ENCODE peak calls at places on chromosomes 6 and 20, in five cellular contexts. D is CD8-positive, alpha-beta T cell; V is breast epithelium; Z is heart left ventricle; I is psoas muscle. F is an unnamed sample. For H3K27me3, the result is how much of the 10 kb centered on the place peaks cover.

GRCh38 chr6:34656378-34657036 is 40.1 kb downstream of the ILRUN start:
- DNase-seq in I (no peak), Z (no peak), V (no peak), D (no peak), F (peak)

GRCh38 chr6:119627908-119628669 is 278.5 kb upstream of the MAN1A1 start:
- DNase-seq in Z (no peak), I (no peak), D (no peak), V (no peak), F (no peak)

GRCh38 chr6:161618816-161619454 is 345.1 kb upstream of the AGPAT4 start:
- DNase-seq in Z (peak), I (peak), D (no peak), V (no peak), F (peak)

GRCh38 chr6:71468841-71469750 is 180.5 kb downstream of the OGFRL1 start:
- DNase-seq in I (no peak), V (no peak), D (no peak), Z (no peak), F (peak)

GRCh38 chr20:40682104-40683045 is 6.7 kb downstream of the MAFB start:
- DNase-seq in V (no peak), I (no peak), Z (peak), D (no peak), F (no peak)

GRCh38 chr6:125245109-125245508 is 56.7 kb downstream of the HDDC2 start:
- DNase-seq in I (no peak), D (no peak), V (no peak), Z (no peak), F (no peak)

GRCh38 chr6:139468178-139468577 is 93.7 kb upstream of the CITED2 start:
- DNase-seq in I (no peak), Z (no peak), D (no peak), V (no peak), F (no peak)

GRCh38 chr6:156884306-156884705 is 107.1 kb downstream of the ARID1B start:
- DNase-seq in I (no peak), Z (no peak), D (no peak), V (no peak), F (no peak)

GRCh38 chr20:31718952-31719643 is 3.6 kb downstream of the BCL2L1 start:
- DNase-seq in V (no peak), Z (no peak), D (no peak), I (no peak), F (no peak)

GRCh38 chr6:44146685-44147084 is 11.9 kb upstream of the CAPN11 start:
- DNase-seq in Z (no peak), I (no peak), V (no peak), D (no peak), F (no peak)

GRCh38 chr6:158220786-158221442 is 52.8 kb downstream of the GTF2H5 start:
- DNase-seq in Z (peak), V (peak), I (peak), D (peak), F (peak)

GRCh38 chr6:3786131-3786530 is 34.6 kb upstream of the PXDC1 start:
- DNase-seq in V (no peak), I (no peak), Z (no peak), D (no peak), F (no peak)

GRCh38 chr6:35507221-35507620 is 5.5 kb downstream of the TULP1 start:
- DNase-seq in I (no peak), D (no peak), V (no peak), Z (no peak), F (no peak)

GRCh38 chr6:150299873-150300485 is 68.8 kb upstream of the IYD start:
- DNase-seq in I (peak), Z (peak), V (no peak), D (no peak), F (peak)

GRCh38 chr6:138485005-138485545 is 14.2 kb downstream of the NHSL1 start:
- DNase-seq in V (no peak), Z (no peak), I (no peak), D (no peak), F (peak)

GRCh38 chr20:63963784-63964301 is 5.9 kb downstream of the ZNF512B start:
- DNase-seq in I (peak), V (no peak), Z (peak), D (no peak), F (no peak)

GRCh38 chr6:64217721-64218603 is 582.4 kb downstream of the PHF3 start:
- DNase-seq in V (no peak), I (no peak), D (no peak), Z (no peak), F (no peak)

GRCh38 chr20:38833154-38833856 is 27.8 kb downstream of the PPP1R16B start:
- DNase-seq in D (no peak), V (no peak), Z (no peak), I (no peak), F (no peak)

GRCh38 chr6:44072959-44073611 is 54.2 kb downstream of the MRPL14 start:
- DNase-seq in V (peak), I (peak), Z (peak), D (peak), F (peak)

GRCh38 chr6:135940783-135941182 is 89.3 kb downstream of the PDE7B start:
- DNase-seq in V (no peak), I (no peak), Z (no peak), D (no peak), F (no peak)

GRCh38 chr20:10074513-10074912 is 39.7 kb downstream of the ANKEF1 start:
- DNase-seq in D (no peak), V (no peak), Z (no peak), I (peak), F (no peak)

GRCh38 chr20:63833776-63834544 is 2.9 kb upstream of the ZBTB46 start:
- DNase-seq in Z (no peak), I (no peak), D (no peak), V (no peak), F (peak)

GRCh38 chr6:22929228-22929627 is 359.9 kb downstream of the HDGFL1 start:
- DNase-seq in V (no peak), I (no peak), D (no peak), Z (no peak), F (no peak)

GRCh38 chr6:170034294-170034693 is 256.6 kb downstream of the DLL1 start:
- DNase-seq in Z (no peak), V (peak), D (no peak), I (no peak), F (no peak)

GRCh38 chr20:52103469-52103910 is 88.1 kb downstream of the ZFP64 start:
- DNase-seq in Z (no peak), I (no peak), V (no peak), D (no peak), F (no peak)

GRCh38 chr6:135090819-135091218 is 36.2 kb upstream of the HBS1L start:
- DNase-seq in D (no peak), I (no peak), V (no peak), Z (no peak), F (no peak)

GRCh38 chr6:170312876-170313275 is 6.3 kb downstream of the FAM120B start:
- DNase-seq in V (no peak), D (no peak), I (no peak), Z (no peak), F (no peak)

GRCh38 chr6:163751032-163751525 is 336.6 kb downstream of the QKI start:
- DNase-seq in V (no peak), Z (no peak), D (no peak), I (no peak), F (no peak)

GRCh38 chr6:170497845-170498281 is 55.2 kb downstream of the PSMB1 start:
- DNase-seq in I (no peak), Z (no peak), V (no peak), D (no peak), F (peak)

GRCh38 chr6:161901740-161902426 is 628.0 kb upstream of the AGPAT4 start:
- DNase-seq in V (no peak), D (no peak), I (no peak), Z (no peak), F (no peak)

GRCh38 chr20:4026093-4026601 is 10.8 kb upstream of the RNF24 start:
- DNase-seq in V (no peak), I (no peak), Z (no peak), D (no peak), F (peak)

GRCh38 chr20:4025679-4026078 is 10.3 kb upstream of the RNF24 start:
- DNase-seq in Z (no peak), D (no peak), V (no peak), I (no peak), F (no peak)

GRCh38 chr20:4029505-4030467 is 14.4 kb upstream of the RNF24 start:
- DNase-seq in I (no peak), V (no peak), Z (no peak), D (no peak), F (no peak)

GRCh38 chr20:4025125-4025524 is 9.8 kb upstream of the RNF24 start:
- DNase-seq in I (no peak), V (no peak), Z (no peak), D (no peak), F (no peak)

GRCh38 chr20:4027590-4028265 is 12.4 kb upstream of the RNF24 start:
- DNase-seq in V (no peak), I (no peak), D (no peak), Z (no peak), F (no peak)
- H3K27me3 ChIP-seq in V (under half), I (under half), D (under half), Z (under half), F (under half)

DNA sequence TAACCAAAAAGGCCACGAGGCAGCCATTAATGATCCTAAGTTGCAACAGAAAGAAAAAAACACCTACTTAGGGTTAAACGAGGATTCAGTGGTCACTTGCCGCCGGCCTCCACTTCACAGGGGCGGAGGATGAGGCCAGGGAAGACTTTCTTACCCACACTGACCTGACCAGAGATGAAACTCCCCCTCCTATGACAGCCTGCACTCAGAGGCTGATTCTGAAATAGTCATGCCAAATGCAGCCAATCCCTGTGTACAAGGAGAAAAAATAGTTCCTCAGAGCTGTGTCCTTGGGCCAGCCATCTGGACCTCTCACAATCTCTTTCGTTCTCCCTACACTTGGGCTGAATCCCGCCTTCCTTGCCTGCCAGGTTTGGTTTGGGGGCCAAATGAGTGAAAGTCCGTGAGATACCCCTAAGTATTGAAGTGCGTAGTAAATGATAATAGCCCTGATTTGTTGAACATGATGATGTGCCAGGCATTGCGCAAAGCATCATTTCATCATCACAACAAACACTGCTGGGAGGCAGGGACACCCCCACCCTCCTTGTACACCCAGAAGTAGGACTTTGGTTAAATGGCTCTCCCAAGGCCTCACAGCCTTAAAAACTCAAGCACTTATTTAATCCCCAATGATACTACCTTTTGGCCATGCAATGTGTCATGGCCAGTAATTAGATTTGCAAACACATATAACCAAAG is 3.2 kb upstream of the IRF4 start:
- DNase-seq in Z (no peak), V (no peak), I (no peak), D (no peak), F (no peak)
- H3K27me3 ChIP-seq in Z (half or more), V (half or more), I (under half), D (under half), F (under half)

DNA sequence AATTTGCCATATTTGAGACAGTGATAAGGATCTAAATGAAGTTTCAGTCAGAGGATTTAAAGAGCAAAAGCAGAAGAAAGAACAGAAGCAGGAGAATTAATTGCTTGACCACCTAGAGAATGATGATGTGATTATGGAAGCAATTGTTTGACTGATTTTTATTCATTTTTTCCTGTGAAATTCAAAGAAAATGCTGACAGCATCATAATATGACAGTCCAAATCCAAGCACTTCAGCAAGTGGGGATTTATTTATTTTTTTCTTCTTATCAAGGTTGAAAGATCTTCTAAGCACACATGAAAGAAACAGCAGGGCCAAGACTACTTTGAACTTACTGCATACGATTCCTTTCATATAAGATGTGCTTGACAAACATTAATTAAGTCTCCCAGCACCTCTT is 125.2 kb downstream of the BMP2 start:
- DNase-seq in D (no peak), V (no peak), Z (no peak), I (no peak), F (no peak)
- H3K27me3 ChIP-seq in D (under half), V (under half), Z (under half), I (under half), F (under half)

GRCh38 chr20:62754991-62755356 is 41.3 kb upstream of the MRGBP start:
- DNase-seq in Z (no peak), D (no peak), I (no peak), V (no peak), F (no peak)
- H3K27me3 ChIP-seq in Z (under half), D (under half), I (under half), V (under half), F (under half)

GRCh38 chr20:62455929-62456328 is 19.9 kb downstream of the GATA5 start:
- DNase-seq in V (no peak), Z (no peak), D (no peak), I (no peak), F (peak)
- H3K27me3 ChIP-seq in V (half or more), Z (under half), D (under half), I (under half), F (half or more)

DNA sequence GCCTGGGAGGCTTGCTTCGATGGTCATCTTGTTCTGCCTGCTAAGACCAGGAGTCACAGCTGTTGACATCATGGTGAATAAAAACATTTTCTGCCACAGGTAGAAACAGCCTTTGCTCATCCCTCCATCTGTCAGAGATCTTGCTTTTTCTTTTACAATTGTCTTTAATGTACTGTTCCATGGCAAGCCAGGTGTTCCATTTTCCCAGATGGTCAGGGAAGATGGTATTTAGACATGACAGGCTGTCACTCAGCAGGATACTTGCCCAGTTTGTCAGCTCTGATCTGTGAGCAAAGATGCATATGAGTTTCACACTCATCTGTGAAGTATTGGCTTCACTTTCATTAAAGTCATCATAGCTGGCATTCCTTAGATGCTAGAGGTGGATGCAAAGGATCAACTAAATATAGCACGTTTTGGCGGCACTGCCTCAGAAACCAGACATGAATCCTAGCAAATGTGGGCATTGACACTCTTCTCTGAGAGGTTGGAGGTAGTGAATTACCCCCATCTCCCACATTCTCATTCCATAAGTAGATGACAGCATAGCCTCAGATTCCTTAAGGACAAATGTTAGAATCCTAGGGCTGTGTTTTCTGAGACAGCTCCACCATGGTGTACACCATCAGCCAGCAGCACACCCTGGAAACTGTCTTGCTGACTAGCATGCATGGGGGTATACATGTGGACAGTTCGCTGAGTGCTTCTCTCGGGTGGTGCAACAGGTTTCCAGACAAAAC is 4.2 kb downstream of the SSTR4 start:
- DNase-seq in I (no peak), Z (no peak), D (no peak), V (no peak), F (no peak)
- H3K27me3 ChIP-seq in I (under half), Z (under half), D (under half), V (under half), F (under half)

DNA sequence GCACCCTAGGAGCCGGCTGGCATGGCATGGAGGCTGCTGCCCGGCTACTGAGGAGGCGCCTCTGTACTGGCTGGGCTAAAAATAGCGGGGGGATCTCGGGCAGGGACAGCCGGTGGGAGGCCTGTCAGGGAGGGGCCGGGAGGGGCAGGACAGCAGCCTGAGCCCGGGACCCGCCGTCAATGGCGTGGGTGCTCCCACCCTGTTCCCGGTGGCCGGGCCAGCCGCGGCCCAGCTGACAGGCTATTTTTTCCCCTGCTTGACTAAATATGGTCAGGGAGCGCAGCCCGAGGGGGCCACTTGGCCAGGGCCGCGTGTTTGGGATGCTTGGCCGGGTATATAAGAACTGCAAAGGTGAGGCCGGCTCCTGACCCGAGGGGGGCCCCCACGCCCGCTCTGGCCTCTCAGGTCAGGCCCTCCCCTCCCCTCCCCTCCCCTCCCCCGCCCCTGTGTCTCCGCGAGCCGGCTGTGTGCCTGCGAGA is 74.3 kb upstream of the GATA5 start:
- DNase-seq in Z (peak), D (no peak), V (no peak), I (peak), F (peak)
- H3K27me3 ChIP-seq in Z (under half), D (under half), V (half or more), I (under half), F (under half)